ENCODE peak calls at places on chromosomes 12 and 14, in seven cellular contexts. G is AG20443, Y is glutamatergic neuron, N is ascending aorta, L is pons, C is tibial nerve, Z is mesendoderm. D is an unnamed sample.

GRCh38 chr14:55964081-55964480 is 154.1 kb upstream of the PELI2 start:
- DNase-seq in L (no peak), G (no peak), Z (no peak), N (no peak), C (no peak), Y (peak; percentile 28), D (no peak)

GRCh38 chr12:18824287-18824686 is 86.4 kb downstream of the CAPZA3 start:
- DNase-seq in G (no peak), Y (no peak), Z (no peak), C (no peak), L (no peak), N (no peak), D (no peak)

GRCh38 chr14:22427771-22428228 is 161.2 kb downstream of the DAD1 start:
- DNase-seq in Z (peak; percentile 36), C (no peak), G (peak; percentile 65), N (no peak), L (peak; percentile 74), Y (no peak), D (no peak)

GRCh38 chr12:127607146-127607725 is 659.7 kb upstream of the TMEM132C start:
- DNase-seq in C (no peak), G (no peak), Y (no peak), L (no peak), Z (peak; percentile 71), N (no peak), D (no peak)

GRCh38 chr12:116376354-116377193 is 99.1 kb upstream of the MED13L start:
- DNase-seq in Y (no peak), Z (peak; percentile 61), C (no peak), G (peak; percentile 72), L (no peak), N (peak; percentile 75), D (no peak)

GRCh38 chr14:95490127-95490526 is 26.3 kb downstream of the SYNE3 start:
- DNase-seq in N (no peak), L (no peak), G (no peak), Z (no peak), Y (no peak), C (no peak), D (no peak)

GRCh38 chr14:77204457-77204796 is 22.8 kb downstream of the TMEM63C start:
- DNase-seq in Z (no peak), L (no peak), N (no peak), Y (no peak), G (no peak), C (no peak), D (no peak)

GRCh38 chr14:90382491-90383125 is 14.2 kb upstream of the CALM1 start:
- DNase-seq in C (peak; percentile 59), L (peak; percentile 88), Z (peak; percentile 83), N (peak; percentile 86), Y (peak; percentile 36), G (peak; percentile 80), D (peak; percentile 91)

GRCh38 chr14:68563256-68564131 is 229.4 kb downstream of the ZFP36L1 start:
- DNase-seq in N (peak; percentile 73), G (no peak), L (no peak), C (no peak), Z (no peak), Y (no peak), D (peak; percentile 56)

GRCh38 chr12:4908694-4909396 is 860 bp upstream of the KCNA1 start:
- DNase-seq in N (no peak), G (peak; percentile 25), Y (peak; percentile 73), L (peak; percentile 6), Z (peak; percentile 95), C (no peak), D (no peak)

GRCh38 chr12:26471560-26471959 is 276.2 kb downstream of the SSPN start:
- DNase-seq in Y (no peak), N (no peak), Z (no peak), C (no peak), L (peak; percentile 91), G (peak; percentile 70), D (no peak)

GRCh38 chr14:30996892-30997659 is 28.4 kb upstream of the AP4S1 start:
- DNase-seq in N (no peak), C (no peak), L (no peak), Z (peak; percentile 70), G (no peak), Y (no peak), D (no peak)

GRCh38 chr12:57215668-57216013 is 953 bp upstream of the NXPH4 start:
- DNase-seq in C (no peak), Z (peak; percentile 38), Y (no peak), G (peak; percentile 47), L (no peak), N (no peak), D (no peak)

GRCh38 chr14:59360923-59361794 is 104.0 kb downstream of the GPR135 start:
- DNase-seq in L (no peak), N (no peak), Z (peak; percentile 75), G (no peak), C (peak; percentile 42), Y (no peak), D (peak; percentile 75)

GRCh38 chr12:12774791-12775190 is 10.7 kb upstream of the APOLD1 start:
- DNase-seq in C (no peak), Z (no peak), Y (no peak), L (no peak), N (no peak), G (no peak), D (no peak)

GRCh38 chr12:119229837-119230236 is 51.1 kb downstream of the HSPB8 start:
- DNase-seq in N (peak; percentile 67), Z (peak; percentile 94), Y (peak; percentile 82), L (peak; percentile 32), G (peak; percentile 40), C (no peak), D (no peak)

GRCh38 chr12:29741342-29742241 is 42.1 kb downstream of the TMTC1 start:
- DNase-seq in C (no peak), Z (no peak), N (no peak), Y (no peak), L (no peak), G (no peak), D (no peak)

GRCh38 chr12:94377599-94377998 is 82.1 kb downstream of the CEP83 start:
- DNase-seq in Z (no peak), L (no peak), N (no peak), Y (no peak), C (no peak), G (no peak), D (no peak)

D was measured in suprapubic skin.